ENCODE peak calls at places on chromosome 21, in seven cellular contexts. One of them, this sample, is unnamed.
A peak's percentile ranks its signal among the peaks of the same experiment; 100 is the strongest.

GRCh38 chr21:33643658-33644311 is 1.5 kb downstream of the ITSN1 start:
- DNase-seq in RWPE1: peak; percentile 14
- DNase-seq in nephron progenitor cell: peak; percentile 10
- DNase-seq in GM20000: no peak
- DNase-seq in psoas muscle: no peak
- DNase-seq in GM13976: no peak
- DNase-seq in thoracic aorta: no peak
- DNase-seq in this sample: no peak

GRCh38 chr21:44571844-44572782 is 1.4 kb upstream of the KRTAP10-4 start:
- DNase-seq in RWPE1: no peak
- DNase-seq in nephron progenitor cell: no peak
- DNase-seq in GM20000: no peak
- DNase-seq in psoas muscle: no peak
- DNase-seq in GM13976: no peak
- DNase-seq in thoracic aorta: no peak
- DNase-seq in this sample: no peak

GRCh38 chr21:25936776-25937175 is 202.0 kb downstream of the GABPA start:
- DNase-seq in RWPE1: no peak
- DNase-seq in nephron progenitor cell: no peak
- DNase-seq in GM20000: no peak
- DNase-seq in psoas muscle: no peak
- DNase-seq in GM13976: no peak
- DNase-seq in thoracic aorta: no peak
- DNase-seq in this sample: no peak

GRCh38 chr21:36350282-36350910 is 30.4 kb downstream of the MORC3 start:
- DNase-seq in RWPE1: no peak
- DNase-seq in nephron progenitor cell: no peak
- DNase-seq in GM20000: no peak
- DNase-seq in psoas muscle: no peak
- DNase-seq in GM13976: no peak
- DNase-seq in thoracic aorta: no peak
- DNase-seq in this sample: no peak

GRCh38 chr21:38768385-38769071 is 37.2 kb upstream of the ETS2 start:
- DNase-seq in RWPE1: peak; percentile 19
- DNase-seq in nephron progenitor cell: no peak
- DNase-seq in GM20000: peak; percentile 19
- DNase-seq in psoas muscle: no peak
- DNase-seq in GM13976: peak; percentile 33
- DNase-seq in thoracic aorta: peak; percentile 37
- DNase-seq in this sample: peak; percentile 35

GRCh38 chr21:42424848-42425602 is 21.3 kb downstream of the UBASH3A start:
- DNase-seq in RWPE1: no peak
- DNase-seq in nephron progenitor cell: no peak
- DNase-seq in GM20000: peak; percentile 32
- DNase-seq in psoas muscle: no peak
- DNase-seq in GM13976: no peak
- DNase-seq in thoracic aorta: no peak
- DNase-seq in this sample: no peak

GRCh38 chr21:44804762-44805161 is 3.1 kb upstream of the UBE2G2 start:
- DNase-seq in RWPE1: no peak
- DNase-seq in nephron progenitor cell: no peak
- DNase-seq in GM20000: no peak
- DNase-seq in psoas muscle: no peak
- DNase-seq in GM13976: no peak
- DNase-seq in thoracic aorta: no peak
- DNase-seq in this sample: no peak

GRCh38 chr21:9750341-9751086 is 770.9 kb upstream of the TPTE start:
- DNase-seq in RWPE1: no peak
- DNase-seq in nephron progenitor cell: no peak
- DNase-seq in GM20000: no peak
- DNase-seq in psoas muscle: no peak
- DNase-seq in GM13976: no peak
- DNase-seq in thoracic aorta: no peak
- DNase-seq in this sample: no peak

GRCh38 chr21:10430007-10430406 is 91.4 kb upstream of the TPTE start:
- DNase-seq in RWPE1: no peak
- DNase-seq in nephron progenitor cell: no peak
- DNase-seq in GM20000: peak; percentile 16
- DNase-seq in psoas muscle: no peak
- DNase-seq in GM13976: peak; percentile 26
- DNase-seq in thoracic aorta: no peak
- DNase-seq in this sample: peak; percentile 31

GRCh38 chr21:33640697-33641338 is 723 bp downstream of the CRYZL1 start:
- DNase-seq in RWPE1: peak; percentile 34
- DNase-seq in nephron progenitor cell: no peak
- DNase-seq in GM20000: peak; percentile 8
- DNase-seq in psoas muscle: no peak
- DNase-seq in GM13976: peak; percentile 15
- DNase-seq in thoracic aorta: no peak
- DNase-seq in this sample: no peak

GRCh38 chr21:42733037-42733632 is 79.7 kb downstream of the PDE9A start:
- DNase-seq in RWPE1: no peak
- DNase-seq in nephron progenitor cell: no peak
- DNase-seq in GM20000: no peak
- DNase-seq in psoas muscle: no peak
- DNase-seq in GM13976: peak; percentile 11
- DNase-seq in thoracic aorta: no peak
- DNase-seq in this sample: no peak

GRCh38 chr21:28779914-28780313 is 212.8 kb downstream of the LTN1 start:
- DNase-seq in RWPE1: no peak
- DNase-seq in nephron progenitor cell: no peak
- DNase-seq in GM20000: no peak
- DNase-seq in psoas muscle: no peak
- DNase-seq in GM13976: no peak
- DNase-seq in thoracic aorta: no peak
- DNase-seq in this sample: no peak

GRCh38 chr21:38243732-38244406 is 12.9 kb upstream of the KCNJ15 start:
- DNase-seq in RWPE1: no peak
- DNase-seq in nephron progenitor cell: no peak
- DNase-seq in GM20000: peak; percentile 26
- DNase-seq in psoas muscle: no peak
- DNase-seq in GM13976: peak; percentile 30
- DNase-seq in thoracic aorta: no peak
- DNase-seq in this sample: peak; percentile 32

GRCh38 chr21:23471877-23472276 is 2135.4 kb downstream of the MRPL39 start:
- DNase-seq in RWPE1: no peak
- DNase-seq in nephron progenitor cell: no peak
- DNase-seq in GM20000: no peak
- DNase-seq in psoas muscle: no peak
- DNase-seq in GM13976: no peak
- DNase-seq in thoracic aorta: no peak
- DNase-seq in this sample: no peak

GRCh38 chr21:8991088-8991907 is 1530.1 kb upstream of the TPTE start:
- DNase-seq in RWPE1: no peak
- DNase-seq in nephron progenitor cell: no peak
- DNase-seq in GM20000: no peak
- DNase-seq in psoas muscle: no peak
- DNase-seq in GM13976: no peak
- DNase-seq in thoracic aorta: no peak
- DNase-seq in this sample: no peak

GRCh38 chr21:23887709-23888303 is 1719.5 kb downstream of the MRPL39 start:
- DNase-seq in RWPE1: no peak
- DNase-seq in nephron progenitor cell: no peak
- DNase-seq in GM20000: no peak
- DNase-seq in psoas muscle: no peak
- DNase-seq in GM13976: no peak
- DNase-seq in thoracic aorta: no peak
- DNase-seq in this sample: no peak

GRCh38 chr21:24375201-24375600 is 1232.1 kb downstream of the MRPL39 start:
- DNase-seq in RWPE1: no peak
- DNase-seq in nephron progenitor cell: no peak
- DNase-seq in GM20000: no peak
- DNase-seq in psoas muscle: no peak
- DNase-seq in GM13976: no peak
- DNase-seq in thoracic aorta: no peak
- DNase-seq in this sample: no peak

GRCh38 chr21:14259669-14260458 is 43.9 kb downstream of the RBM11 start:
- DNase-seq in RWPE1: peak; percentile 39
- DNase-seq in nephron progenitor cell: peak; percentile 14
- DNase-seq in GM20000: peak; percentile 32
- DNase-seq in psoas muscle: no peak
- DNase-seq in GM13976: peak; percentile 44
- DNase-seq in thoracic aorta: no peak
- DNase-seq in this sample: peak; percentile 31

GRCh38 chr21:44910229-44911065 is 10.3 kb downstream of the ITGB2 start:
- DNase-seq in RWPE1: no peak
- DNase-seq in nephron progenitor cell: no peak
- DNase-seq in GM20000: no peak
- DNase-seq in psoas muscle: no peak
- DNase-seq in GM13976: no peak
- DNase-seq in thoracic aorta: no peak
- DNase-seq in this sample: no peak

GRCh38 chr21:45186709-45187108 is 101.0 kb downstream of the POFUT2 start:
- DNase-seq in RWPE1: no peak
- DNase-seq in nephron progenitor cell: no peak
- DNase-seq in GM20000: no peak
- DNase-seq in psoas muscle: no peak
- DNase-seq in GM13976: no peak
- DNase-seq in thoracic aorta: no peak
- DNase-seq in this sample: no peak

GRCh38 chr21:16492892-16493291 is 763.1 kb downstream of the USP25 start:
- DNase-seq in RWPE1: no peak
- DNase-seq in nephron progenitor cell: no peak
- DNase-seq in GM20000: no peak
- DNase-seq in psoas muscle: no peak
- DNase-seq in GM13976: no peak
- DNase-seq in thoracic aorta: no peak
- DNase-seq in this sample: no peak

GRCh38 chr21:39156024-39156423 is 27.2 kb downstream of the PSMG1 start:
- DNase-seq in RWPE1: no peak
- DNase-seq in nephron progenitor cell: no peak
- DNase-seq in GM20000: no peak
- DNase-seq in psoas muscle: no peak
- DNase-seq in GM13976: no peak
- DNase-seq in thoracic aorta: no peak
- DNase-seq in this sample: no peak

DNA sequence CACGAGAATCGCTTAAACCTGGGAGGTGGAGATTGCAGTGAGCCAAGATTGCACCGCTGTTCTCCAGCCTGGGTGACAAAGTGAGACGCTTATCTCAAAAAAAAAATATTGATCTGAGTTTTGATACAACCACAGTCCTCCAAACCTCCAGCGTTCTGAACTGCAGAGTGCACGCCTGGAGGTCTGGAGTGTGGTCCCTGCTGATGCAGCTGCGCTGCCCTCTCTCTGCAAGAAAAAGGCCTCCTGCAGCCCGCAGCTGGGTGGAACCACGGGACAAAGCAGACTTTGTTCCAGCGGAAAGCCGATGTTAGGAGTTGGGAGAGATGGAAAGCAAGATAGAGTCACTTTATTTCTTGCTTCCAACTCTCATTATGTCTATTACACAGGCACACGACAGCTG is 144.9 kb upstream of the SOD1 start:
- DNase-seq in RWPE1: no peak
- DNase-seq in nephron progenitor cell: peak; percentile 16
- DNase-seq in GM20000: no peak
- DNase-seq in psoas muscle: no peak
- DNase-seq in GM13976: no peak
- DNase-seq in thoracic aorta: no peak
- DNase-seq in this sample: no peak
- TF ChIP-seq CTCF in RWPE1: no peak
- TF ChIP-seq CTCF in nephron progenitor cell: no peak
- TF ChIP-seq CTCF in GM20000: no peak
- TF ChIP-seq CTCF in psoas muscle: no peak
- TF ChIP-seq CTCF in GM13976: no peak
- TF ChIP-seq CTCF in thoracic aorta: no peak
- TF ChIP-seq CTCF in this sample: no peak

GRCh38 chr21:21373969-21374368 is 375.8 kb downstream of the NCAM2 start:
- DNase-seq in RWPE1: no peak
- DNase-seq in nephron progenitor cell: no peak
- DNase-seq in GM20000: no peak
- DNase-seq in psoas muscle: no peak
- DNase-seq in GM13976: no peak
- DNase-seq in thoracic aorta: no peak
- DNase-seq in this sample: no peak
- TF ChIP-seq CTCF in RWPE1: peak; percentile 27
- TF ChIP-seq CTCF in nephron progenitor cell: no peak
- TF ChIP-seq CTCF in GM20000: no peak
- TF ChIP-seq CTCF in psoas muscle: no peak
- TF ChIP-seq CTCF in GM13976: no peak
- TF ChIP-seq CTCF in thoracic aorta: no peak
- TF ChIP-seq CTCF in this sample: no peak

DNA sequence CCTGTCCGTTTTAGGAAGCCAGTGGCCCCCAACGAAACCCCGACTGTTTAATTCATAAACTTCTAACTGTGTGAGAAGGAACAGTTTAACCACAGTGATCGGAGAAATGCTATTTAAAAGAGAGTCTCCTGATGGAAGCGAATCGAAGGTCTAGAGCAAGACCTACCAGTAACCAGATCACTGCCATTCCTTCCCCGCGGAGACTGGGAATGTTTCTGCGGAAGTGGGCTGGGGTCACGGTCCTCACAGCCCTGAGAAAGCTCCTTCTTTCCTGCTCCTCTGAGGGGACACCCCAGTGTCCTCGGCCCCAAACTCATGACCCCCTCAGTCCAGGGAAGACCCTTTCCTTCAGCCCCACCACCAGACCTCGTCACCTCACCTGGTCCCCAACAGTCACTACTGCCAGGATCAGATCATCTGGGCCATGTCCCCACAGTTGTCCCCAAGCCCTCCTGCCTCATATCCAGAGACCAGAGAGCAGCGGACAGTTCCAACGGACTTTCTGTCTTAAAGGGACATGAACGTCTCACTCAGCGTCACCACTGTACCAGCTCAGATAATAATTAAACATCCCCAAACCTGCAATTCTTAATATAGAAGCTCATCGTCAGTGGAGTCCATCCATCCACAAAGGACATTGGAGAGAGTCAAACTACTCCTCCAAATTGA is at the start of gene TCP10L:
- DNase-seq in RWPE1: no peak
- DNase-seq in nephron progenitor cell: no peak
- DNase-seq in GM20000: no peak
- DNase-seq in psoas muscle: no peak
- DNase-seq in GM13976: no peak
- DNase-seq in thoracic aorta: no peak
- DNase-seq in this sample: no peak
- TF ChIP-seq CTCF in RWPE1: no peak
- TF ChIP-seq CTCF in nephron progenitor cell: no peak
- TF ChIP-seq CTCF in GM20000: no peak
- TF ChIP-seq CTCF in psoas muscle: no peak
- TF ChIP-seq CTCF in GM13976: no peak
- TF ChIP-seq CTCF in thoracic aorta: no peak
- TF ChIP-seq CTCF in this sample: no peak

DNA sequence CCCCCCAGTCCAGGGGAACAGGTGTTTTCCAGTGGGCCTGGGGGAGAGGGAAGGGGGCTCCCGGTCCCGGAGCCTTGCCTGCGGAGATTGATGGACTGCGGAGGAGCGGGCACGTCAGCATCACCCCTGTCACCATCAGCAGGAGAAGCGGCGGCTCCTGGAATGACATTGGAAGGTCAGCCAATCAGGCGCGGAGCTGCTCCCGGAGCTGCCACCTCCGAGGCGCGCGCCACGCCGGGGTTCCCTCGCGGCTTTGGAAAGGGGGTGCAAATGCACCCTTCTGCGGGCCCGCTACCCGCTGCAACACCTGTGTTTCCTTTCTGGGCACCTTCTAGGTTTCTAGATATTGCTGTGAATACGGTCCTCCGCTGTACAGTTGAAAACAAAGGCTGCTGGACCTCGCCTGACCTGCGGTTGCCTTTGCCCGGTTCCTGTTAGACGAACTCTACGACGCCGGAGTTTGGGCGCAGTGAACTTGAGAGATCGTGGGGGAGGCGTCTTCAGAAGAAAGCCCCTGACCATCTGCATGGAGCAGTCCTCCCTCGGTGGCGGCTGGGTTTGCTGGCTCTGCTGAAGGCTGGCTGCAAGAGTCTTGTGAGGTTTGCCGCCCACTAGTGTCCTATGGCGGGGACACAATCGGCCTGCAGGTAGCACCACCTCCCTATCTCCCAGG is 5.3 kb downstream of the DSCAM start:
- DNase-seq in RWPE1: no peak
- DNase-seq in nephron progenitor cell: peak; percentile 77
- DNase-seq in GM20000: no peak
- DNase-seq in psoas muscle: no peak
- DNase-seq in GM13976: no peak
- DNase-seq in thoracic aorta: no peak
- DNase-seq in this sample: no peak
- TF ChIP-seq CTCF in RWPE1: no peak
- TF ChIP-seq CTCF in nephron progenitor cell: peak; percentile 62
- TF ChIP-seq CTCF in GM20000: no peak
- TF ChIP-seq CTCF in psoas muscle: no peak
- TF ChIP-seq CTCF in GM13976: no peak
- TF ChIP-seq CTCF in thoracic aorta: no peak
- TF ChIP-seq CTCF in this sample: no peak

This sample was measured in GM13977.